ENCODE peak calls at places on chromosomes 12 and 14, in eight cellular contexts. A is uterus, H is endothelial cell of umbilical vein, T is Peyer's patch, I is stomach, B is right lobe of liver, Q is ovary, C is HCT116. J is an unnamed sample.

GRCh38 chr14:70897475-70897874 is 9.8 kb upstream of the PCNX1 start:
- DNase-seq in A (no peak), H (no peak), T (no peak), I (no peak), B (no peak), Q (no peak), C (no peak), J (no peak)

GRCh38 chr14:21924479-21924878 is 250.9 kb upstream of the OR4E1 start:
- DNase-seq in A (no peak), H (peak), T (no peak), I (no peak), B (no peak), Q (no peak), C (no peak), J (no peak)

GRCh38 chr12:5204271-5204670 is 160.6 kb downstream of the KCNA5 start:
- DNase-seq in A (no peak), H (no peak), T (no peak), I (no peak), B (no peak), Q (no peak), C (no peak), J (no peak)

GRCh38 chr14:78170203-78170602 is at the start of gene NRXN3:
- DNase-seq in A (no peak), H (no peak), T (no peak), I (no peak), B (no peak), Q (no peak), C (no peak), J (no peak)

GRCh38 chr12:121267822-121268221 is 28.7 kb downstream of the CAMKK2 start:
- DNase-seq in A (no peak), H (no peak), T (no peak), I (no peak), B (no peak), Q (no peak), C (no peak), J (no peak)

GRCh38 chr12:116592116-116592637 is 33.0 kb downstream of the MAP1LC3B2 start:
- DNase-seq in A (peak), H (peak), T (no peak), I (peak), B (peak), Q (peak), C (no peak), J (no peak)

GRCh38 chr12:103547929-103548328 is 39.1 kb upstream of the STAB2 start:
- DNase-seq in A (no peak), H (no peak), T (no peak), I (no peak), B (no peak), Q (no peak), C (no peak), J (no peak)

GRCh38 chr12:50659260-50659659 is 104.6 kb upstream of the ATF1 start:
- DNase-seq in A (no peak), H (no peak), T (no peak), I (no peak), B (no peak), Q (no peak), C (no peak), J (no peak)

GRCh38 chr14:69713976-69714716 is 52.8 kb upstream of the SRSF5 start:
- DNase-seq in A (no peak), H (peak), T (no peak), I (no peak), B (no peak), Q (no peak), C (no peak), J (no peak)

GRCh38 chr14:52827426-52827825 is 36.0 kb upstream of the GNPNAT1 start:
- DNase-seq in A (no peak), H (no peak), T (no peak), I (no peak), B (no peak), Q (no peak), C (no peak), J (no peak)

GRCh38 chr14:102508774-102509743 is 517 bp downstream of the ANKRD9 start:
- DNase-seq in A (peak), H (peak), T (peak), I (peak), B (peak), Q (peak), C (no peak), J (peak)

GRCh38 chr14:60695327-60695726 is 28.8 kb downstream of the SIX4 start:
- DNase-seq in A (no peak), H (no peak), T (no peak), I (no peak), B (no peak), Q (no peak), C (no peak), J (no peak)

GRCh38 chr12:132807295-132808222 is 21.1 kb downstream of the GOLGA3 start:
- DNase-seq in A (no peak), H (no peak), T (no peak), I (no peak), B (no peak), Q (no peak), C (no peak), J (no peak)

GRCh38 chr14:29800961-29801360 is 126.7 kb downstream of the PRKD1 start:
- DNase-seq in A (no peak), H (no peak), T (no peak), I (no peak), B (no peak), Q (no peak), C (no peak), J (no peak)

GRCh38 chr14:33475623-33476022 is 475.3 kb downstream of the EGLN3 start:
- DNase-seq in A (no peak), H (peak), T (peak), I (peak), B (no peak), Q (no peak), C (no peak), J (peak)

GRCh38 chr14:22375321-22375930 is 213.6 kb downstream of the DAD1 start:
- DNase-seq in A (no peak), H (peak), T (no peak), I (no peak), B (no peak), Q (no peak), C (peak), J (no peak)

GRCh38 chr12:52524898-52525591 is 4.9 kb upstream of the KRT5 start:
- DNase-seq in A (no peak), H (no peak), T (peak), I (no peak), B (no peak), Q (no peak), C (no peak), J (no peak)

GRCh38 chr12:70719672-70720420 is 82.6 kb upstream of the PTPRB start:
- DNase-seq in A (no peak), H (peak), T (peak), I (no peak), B (peak), Q (no peak), C (no peak), J (no peak)

GRCh38 chr14:85934123-85934885 is 404.4 kb downstream of the FLRT2 start:
- DNase-seq in A (peak), H (peak), T (no peak), I (peak), B (peak), Q (peak), C (no peak), J (peak)

GRCh38 chr14:35740215-35740614 is 68.9 kb downstream of the RALGAPA1 start:
- DNase-seq in A (no peak), H (no peak), T (no peak), I (no peak), B (no peak), Q (no peak), C (no peak), J (no peak)

GRCh38 chr14:21257395-21258193 is 11.6 kb downstream of the HNRNPC start:
- DNase-seq in A (no peak), H (no peak), T (no peak), I (no peak), B (no peak), Q (no peak), C (no peak), J (no peak)

GRCh38 chr12:64759035-64759894 is at the start of gene GNS:
- DNase-seq in A (peak), H (peak), T (peak), I (peak), B (peak), Q (peak), C (peak), J (peak)
- TF ChIP-seq POLR2A in A (peak), H (peak), T (peak), I (no peak), B (peak), Q (peak), C (no peak), J (peak)

DNA sequence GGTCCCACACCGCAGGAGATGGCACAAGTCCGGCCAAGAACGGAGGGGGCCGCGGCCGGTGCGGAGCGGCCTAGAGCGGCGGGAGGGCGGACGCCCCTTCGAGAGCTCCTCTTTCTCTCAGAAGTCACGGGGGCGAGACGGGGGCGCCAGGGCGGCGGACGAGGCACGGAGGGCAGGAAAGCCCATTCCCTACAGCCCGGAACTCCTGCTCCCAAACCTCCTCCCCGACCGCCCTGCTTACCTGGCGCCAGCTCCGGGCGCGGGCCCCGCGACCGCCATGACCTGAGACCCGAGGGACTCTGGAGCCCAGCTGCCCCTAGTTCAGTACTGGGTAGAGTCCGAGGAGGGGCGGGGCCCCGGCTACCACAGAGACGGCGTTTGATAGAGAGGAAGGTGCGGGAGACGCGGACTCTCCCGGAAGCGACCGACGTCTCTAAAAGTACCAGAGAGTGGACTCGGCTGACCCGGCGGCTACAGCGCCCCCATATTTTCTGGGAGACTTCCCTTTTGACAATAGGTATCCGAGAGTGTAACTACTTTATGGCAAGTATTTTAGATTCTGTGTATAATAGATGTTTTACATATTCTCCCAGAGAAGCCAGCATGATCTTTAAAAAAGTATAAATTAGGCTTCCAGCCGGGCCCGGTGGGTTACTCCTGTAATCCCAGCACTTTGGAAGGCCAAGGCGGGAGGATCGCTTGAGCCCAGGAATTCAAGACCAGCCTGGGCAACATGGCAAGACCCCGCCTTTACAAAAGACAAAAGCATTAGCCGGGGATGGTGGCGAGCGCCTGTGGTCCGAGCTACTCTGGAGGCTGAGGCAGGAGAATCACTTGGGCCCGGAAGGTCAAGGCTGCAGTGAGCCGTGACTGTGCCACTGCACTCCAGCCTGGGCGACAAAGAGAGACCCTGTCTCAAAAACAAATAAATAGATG is at the start of gene ABCD4:
- DNase-seq in A (peak), H (peak), T (peak), I (peak), B (peak), Q (peak), C (peak), J (peak)
- TF ChIP-seq POLR2A in A (peak), H (peak), T (peak), I (no peak), B (peak), Q (peak), C (peak), J (peak)

DNA sequence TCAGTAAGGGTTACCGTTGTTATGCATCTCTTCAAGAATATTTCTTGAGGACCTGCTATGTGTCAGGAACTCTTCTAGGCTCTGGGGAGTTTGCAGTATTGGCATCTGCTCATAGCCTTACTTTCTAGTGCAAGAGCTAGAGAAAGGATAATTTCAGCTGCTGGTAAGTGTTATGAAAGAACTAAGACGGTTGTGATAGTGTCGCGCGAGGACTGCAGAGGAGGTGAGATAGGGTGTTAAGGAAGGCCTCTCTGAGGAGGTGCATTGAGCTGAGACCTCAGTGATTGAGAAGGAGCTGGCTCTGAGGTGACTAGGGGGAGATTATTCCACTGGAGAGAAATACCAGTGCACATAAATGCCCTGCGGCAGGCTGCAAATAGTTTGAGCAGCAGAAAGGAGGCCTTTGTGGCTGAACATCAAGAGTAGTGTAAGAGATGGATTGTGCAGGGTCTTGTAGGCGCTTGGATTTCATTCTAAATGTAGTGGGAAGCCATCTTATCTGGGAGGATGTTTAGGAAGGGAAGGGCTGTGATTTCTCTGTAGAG is 824 bp downstream of the DDX55 start:
- DNase-seq in A (no peak), H (no peak), T (no peak), I (peak), B (no peak), Q (no peak), C (no peak), J (no peak)
- TF ChIP-seq POLR2A in A (no peak), H (no peak), T (no peak), I (no peak), B (no peak), Q (no peak), C (no peak), J (no peak)

DNA sequence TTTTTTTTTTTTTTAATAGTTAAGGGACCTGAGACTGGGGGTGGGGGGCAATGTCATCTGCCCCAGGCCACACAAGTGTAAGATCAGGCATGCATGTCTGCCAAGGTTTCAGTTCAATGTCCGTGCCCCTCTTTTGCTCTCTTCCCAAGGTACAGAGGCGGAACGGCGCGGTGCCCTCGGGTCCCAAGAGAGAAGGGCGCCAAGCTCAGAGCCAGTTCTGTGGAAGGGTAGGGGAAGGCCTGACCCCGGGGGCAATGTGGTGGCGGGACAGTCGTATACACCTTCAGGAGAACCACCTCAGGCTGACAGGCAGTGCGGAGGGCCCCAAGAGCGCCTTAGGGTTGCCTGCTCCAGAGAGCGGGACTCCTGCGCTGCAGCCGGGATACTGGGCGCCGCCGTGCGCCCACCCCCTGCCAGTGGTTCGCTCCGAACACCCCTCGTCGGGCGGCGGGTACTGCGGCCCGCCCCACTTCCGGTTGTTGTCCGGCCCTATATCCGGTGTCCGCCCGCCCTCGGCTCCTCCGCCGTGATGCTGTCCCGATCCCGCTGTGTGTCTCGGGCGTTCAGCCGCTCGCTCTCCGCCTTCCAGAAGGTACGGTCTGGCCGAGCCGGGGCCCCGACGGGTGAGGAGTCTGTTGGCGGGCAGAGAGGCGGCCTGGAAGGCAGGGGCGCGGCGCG is at the start of gene DLST:
- DNase-seq in A (peak), H (peak), T (peak), I (peak), B (peak), Q (peak), C (peak), J (peak)
- TF ChIP-seq POLR2A in A (peak), H (peak), T (peak), I (no peak), B (peak), Q (peak), C (peak), J (peak)